ENCODE peak calls at places on chromosomes 3 and 15, in eight cellular contexts. L, G, A, F, V, H, U and E are unnamed samples.
A peak's percentile ranks its signal among the peaks of the same experiment; 100 is the strongest.

GRCh38 chr3:183907176-183907575 is 22.5 kb upstream of the PARL start:
- DNase-seq in L (no peak), G (no peak), A (no peak), F (no peak), V (no peak), H (no peak), U (no peak), E (no peak)

GRCh38 chr15:65613365-65613764 is 2.4 kb upstream of the INTS14 start:
- DNase-seq in L (no peak), G (no peak), A (no peak), F (no peak), V (no peak), H (no peak), U (no peak), E (no peak)

GRCh38 chr3:179544981-179545645 is 17.6 kb upstream of the ACTL6A start:
- DNase-seq in L (no peak), G (no peak), A (no peak), F (no peak), V (no peak), H (no peak), U (peak; percentile 87), E (peak; percentile 50)

GRCh38 chr3:10263549-10264363 is 15.5 kb downstream of the TATDN2 start:
- DNase-seq in L (no peak), G (peak; percentile 58), A (peak; percentile 55), F (peak; percentile 28), V (peak; percentile 54), H (peak; percentile 72), U (peak; percentile 45), E (peak; percentile 71)

GRCh38 chr3:24475945-24476344 is 18.7 kb downstream of the THRB start:
- DNase-seq in L (no peak), G (no peak), A (no peak), F (no peak), V (no peak), H (no peak), U (no peak), E (no peak)

GRCh38 chr3:76624128-76624527 is 415.8 kb upstream of the ROBO2 start:
- DNase-seq in L (no peak), G (no peak), A (no peak), F (no peak), V (no peak), H (no peak), U (no peak), E (no peak)

GRCh38 chr3:60025071-60026055 is 975.5 kb upstream of the CFAP20DC start:
- DNase-seq in L (no peak), G (no peak), A (no peak), F (no peak), V (no peak), H (no peak), U (peak; percentile 78), E (peak; percentile 29)

GRCh38 chr3:107264888-107265287 is 112.4 kb upstream of the CCDC54 start:
- DNase-seq in L (no peak), G (no peak), A (no peak), F (no peak), V (no peak), H (no peak), U (no peak), E (peak; percentile 65)

GRCh38 chr3:7445331-7445730 is 584.4 kb downstream of the GRM7 start:
- DNase-seq in L (no peak), G (no peak), A (no peak), F (no peak), V (no peak), H (no peak), U (no peak), E (no peak)

GRCh38 chr3:10553586-10554235 is 48.3 kb upstream of the ATP2B2 start:
- DNase-seq in L (no peak), G (no peak), A (no peak), F (peak; percentile 29), V (no peak), H (no peak), U (no peak), E (no peak)

GRCh38 chr3:50136714-50137405 is 18.3 kb upstream of the SEMA3F start:
- DNase-seq in L (no peak), G (no peak), A (no peak), F (no peak), V (no peak), H (no peak), U (no peak), E (no peak)

GRCh38 chr3:190892328-190893011 is 30.0 kb upstream of the GMNC start:
- DNase-seq in L (no peak), G (no peak), A (no peak), F (no peak), V (no peak), H (no peak), U (no peak), E (no peak)

GRCh38 chr3:127052121-127052561 is 69.2 kb downstream of the PLXNA1 start:
- DNase-seq in L (no peak), G (peak; percentile 83), A (no peak), F (no peak), V (no peak), H (no peak), U (peak; percentile 19), E (no peak)

GRCh38 chr3:126932188-126932931 is 50.6 kb upstream of the PLXNA1 start:
- DNase-seq in L (no peak), G (peak; percentile 17), A (no peak), F (no peak), V (no peak), H (no peak), U (no peak), E (no peak)

GRCh38 chr3:40771112-40771511 is 246.4 kb downstream of the ZNF621 start:
- DNase-seq in L (no peak), G (no peak), A (no peak), F (no peak), V (no peak), H (no peak), U (no peak), E (no peak)

GRCh38 chr15:63348392-63348791 is 33.3 kb downstream of the CA12 start:
- DNase-seq in L (peak; percentile 12), G (no peak), A (no peak), F (no peak), V (no peak), H (no peak), U (peak; percentile 73), E (peak; percentile 43)

GRCh38 chr3:171218069-171218468 is 191.5 kb upstream of the SLC2A2 start:
- DNase-seq in L (no peak), G (no peak), A (no peak), F (no peak), V (no peak), H (no peak), U (no peak), E (no peak)

GRCh38 chr3:51887620-51888019 is 12.2 kb upstream of the IQCF5 start:
- DNase-seq in L (no peak), G (no peak), A (no peak), F (no peak), V (no peak), H (no peak), U (no peak), E (no peak)

GRCh38 chr15:35043380-35044095 is 41.6 kb downstream of the NANOGP8 start:
- DNase-seq in L (no peak), G (no peak), A (no peak), F (no peak), V (no peak), H (no peak), U (peak; percentile 20), E (no peak)

GRCh38 chr3:30811174-30811795 is 83.2 kb downstream of the GADL1 start:
- DNase-seq in L (no peak), G (no peak), A (no peak), F (no peak), V (no peak), H (no peak), U (no peak), E (no peak)

GRCh38 chr3:192917258-192917507 is 473 bp downstream of the MB21D2 start:
- DNase-seq in L (no peak), G (no peak), A (no peak), F (no peak), V (no peak), H (no peak), U (no peak), E (no peak)